ENCODE peak calls at places on chromosome 16, in six cellular contexts. One of them, this sample, is unnamed.

GRCh38 chr16:19666451-19666850 is 51.6 kb downstream of the KNOP1 start:
- DNase-seq in mammary epithelial cell: no peak
- DNase-seq in activated B cell treated with CpG ODN at 0.5 μM for 24 hours: no peak
- DNase-seq in glutamatergic neuron: no peak
- DNase-seq in upper lobe of right lung: no peak
- DNase-seq in BE2C: no peak
- DNase-seq in this sample: no peak

GRCh38 chr16:28591355-28591754 is 5.5 kb downstream of the SULT1A2 start:
- DNase-seq in mammary epithelial cell: no peak
- DNase-seq in activated B cell treated with CpG ODN at 0.5 μM for 24 hours: no peak
- DNase-seq in glutamatergic neuron: no peak
- DNase-seq in upper lobe of right lung: no peak
- DNase-seq in BE2C: no peak
- DNase-seq in this sample: no peak

GRCh38 chr16:11602321-11602720 is 15.6 kb upstream of the LITAF start:
- DNase-seq in mammary epithelial cell: no peak
- DNase-seq in activated B cell treated with CpG ODN at 0.5 μM for 24 hours: no peak
- DNase-seq in glutamatergic neuron: no peak
- DNase-seq in upper lobe of right lung: peak
- DNase-seq in BE2C: no peak
- DNase-seq in this sample: no peak

GRCh38 chr16:30958164-30959083 is 870 bp downstream of the SETD1A start:
- DNase-seq in mammary epithelial cell: peak
- DNase-seq in activated B cell treated with CpG ODN at 0.5 μM for 24 hours: no peak
- DNase-seq in glutamatergic neuron: peak
- DNase-seq in upper lobe of right lung: peak
- DNase-seq in BE2C: peak
- DNase-seq in this sample: no peak

GRCh38 chr16:1676661-1677060 is 1.4 kb upstream of the JPT2 start:
- DNase-seq in mammary epithelial cell: no peak
- DNase-seq in activated B cell treated with CpG ODN at 0.5 μM for 24 hours: no peak
- DNase-seq in glutamatergic neuron: no peak
- DNase-seq in upper lobe of right lung: no peak
- DNase-seq in BE2C: no peak
- DNase-seq in this sample: no peak

GRCh38 chr16:89256651-89257254 is 39.2 kb downstream of the ZNF778 start:
- DNase-seq in mammary epithelial cell: peak
- DNase-seq in activated B cell treated with CpG ODN at 0.5 μM for 24 hours: peak
- DNase-seq in glutamatergic neuron: no peak
- DNase-seq in upper lobe of right lung: no peak
- DNase-seq in BE2C: peak
- DNase-seq in this sample: no peak

GRCh38 chr16:1308036-1308976 is 1.1 kb upstream of the UBE2I start:
- DNase-seq in mammary epithelial cell: peak
- DNase-seq in activated B cell treated with CpG ODN at 0.5 μM for 24 hours: no peak
- DNase-seq in glutamatergic neuron: no peak
- DNase-seq in upper lobe of right lung: no peak
- DNase-seq in BE2C: no peak
- DNase-seq in this sample: no peak

GRCh38 chr16:21339269-21339641 is 61.2 kb upstream of the CRYM start:
- DNase-seq in mammary epithelial cell: no peak
- DNase-seq in activated B cell treated with CpG ODN at 0.5 μM for 24 hours: no peak
- DNase-seq in glutamatergic neuron: no peak
- DNase-seq in upper lobe of right lung: no peak
- DNase-seq in BE2C: no peak
- DNase-seq in this sample: no peak

GRCh38 chr16:57424599-57424998 is 20.0 kb downstream of the CCL17 start:
- DNase-seq in mammary epithelial cell: no peak
- DNase-seq in activated B cell treated with CpG ODN at 0.5 μM for 24 hours: no peak
- DNase-seq in glutamatergic neuron: no peak
- DNase-seq in upper lobe of right lung: no peak
- DNase-seq in BE2C: no peak
- DNase-seq in this sample: no peak

GRCh38 chr16:56279914-56280313 is 88.6 kb downstream of the GNAO1 start:
- DNase-seq in mammary epithelial cell: no peak
- DNase-seq in activated B cell treated with CpG ODN at 0.5 μM for 24 hours: no peak
- DNase-seq in glutamatergic neuron: no peak
- DNase-seq in upper lobe of right lung: no peak
- DNase-seq in BE2C: no peak
- DNase-seq in this sample: no peak

GRCh38 chr16:88874938-88875599 is 8.6 kb upstream of the PABPN1L start:
- DNase-seq in mammary epithelial cell: no peak
- DNase-seq in activated B cell treated with CpG ODN at 0.5 μM for 24 hours: no peak
- DNase-seq in glutamatergic neuron: no peak
- DNase-seq in upper lobe of right lung: no peak
- DNase-seq in BE2C: no peak
- DNase-seq in this sample: no peak

GRCh38 chr16:526181-527014 is 1.1 kb upstream of the CAPN15 start:
- DNase-seq in mammary epithelial cell: peak
- DNase-seq in activated B cell treated with CpG ODN at 0.5 μM for 24 hours: no peak
- DNase-seq in glutamatergic neuron: peak
- DNase-seq in upper lobe of right lung: peak
- DNase-seq in BE2C: peak
- DNase-seq in this sample: peak

GRCh38 chr16:67198238-67198734 is 645 bp upstream of the ELMO3 start:
- DNase-seq in mammary epithelial cell: peak
- DNase-seq in activated B cell treated with CpG ODN at 0.5 μM for 24 hours: no peak
- DNase-seq in glutamatergic neuron: no peak
- DNase-seq in upper lobe of right lung: peak
- DNase-seq in BE2C: peak
- DNase-seq in this sample: no peak

GRCh38 chr16:89668790-89669158 is 11.1 kb downstream of the SPATA33 start:
- DNase-seq in mammary epithelial cell: no peak
- DNase-seq in activated B cell treated with CpG ODN at 0.5 μM for 24 hours: no peak
- DNase-seq in glutamatergic neuron: no peak
- DNase-seq in upper lobe of right lung: no peak
- DNase-seq in BE2C: no peak
- DNase-seq in this sample: no peak

GRCh38 chr16:79401157-79401556 is 199.4 kb downstream of the MAF start:
- DNase-seq in mammary epithelial cell: no peak
- DNase-seq in activated B cell treated with CpG ODN at 0.5 μM for 24 hours: no peak
- DNase-seq in glutamatergic neuron: no peak
- DNase-seq in upper lobe of right lung: no peak
- DNase-seq in BE2C: no peak
- DNase-seq in this sample: no peak
- TF ChIP-seq CTCF in mammary epithelial cell: no peak
- TF ChIP-seq CTCF in activated B cell treated with CpG ODN at 0.5 μM for 24 hours: no peak
- TF ChIP-seq CTCF in glutamatergic neuron: no peak
- TF ChIP-seq CTCF in upper lobe of right lung: no peak
- TF ChIP-seq CTCF in BE2C: no peak
- TF ChIP-seq CTCF in this sample: no peak

DNA sequence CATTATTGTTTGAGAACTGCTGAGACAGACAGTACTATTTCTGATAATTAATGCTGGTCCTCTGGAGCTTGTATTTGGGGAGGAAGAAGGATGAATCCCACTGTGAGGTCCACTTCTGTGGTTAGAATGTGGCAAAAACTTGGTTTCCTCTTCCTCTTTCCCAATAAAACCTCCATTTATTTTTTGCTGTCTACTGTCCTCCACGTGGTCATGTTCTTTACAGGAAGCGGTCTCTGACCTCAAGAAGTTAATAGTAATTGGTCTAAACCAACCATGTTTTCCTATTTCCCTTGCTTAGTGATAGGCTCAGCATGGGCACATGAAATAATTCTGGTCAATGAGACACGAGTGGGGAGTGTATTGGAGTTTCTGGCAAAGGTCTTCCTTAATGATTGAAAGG is 33.8 kb downstream of the CHP2 start:
- DNase-seq in mammary epithelial cell: no peak
- DNase-seq in activated B cell treated with CpG ODN at 0.5 μM for 24 hours: no peak
- DNase-seq in glutamatergic neuron: no peak
- DNase-seq in upper lobe of right lung: no peak
- DNase-seq in BE2C: no peak
- DNase-seq in this sample: no peak
- TF ChIP-seq CTCF in mammary epithelial cell: no peak
- TF ChIP-seq CTCF in activated B cell treated with CpG ODN at 0.5 μM for 24 hours: no peak
- TF ChIP-seq CTCF in glutamatergic neuron: no peak
- TF ChIP-seq CTCF in upper lobe of right lung: no peak
- TF ChIP-seq CTCF in BE2C: no peak
- TF ChIP-seq CTCF in this sample: no peak

GRCh38 chr16:23236983-23237382 is 54.4 kb downstream of the SCNN1G start:
- DNase-seq in mammary epithelial cell: no peak
- DNase-seq in activated B cell treated with CpG ODN at 0.5 μM for 24 hours: no peak
- DNase-seq in glutamatergic neuron: no peak
- DNase-seq in upper lobe of right lung: no peak
- DNase-seq in BE2C: no peak
- DNase-seq in this sample: no peak
- TF ChIP-seq CTCF in mammary epithelial cell: no peak
- TF ChIP-seq CTCF in activated B cell treated with CpG ODN at 0.5 μM for 24 hours: no peak
- TF ChIP-seq CTCF in glutamatergic neuron: no peak
- TF ChIP-seq CTCF in upper lobe of right lung: no peak
- TF ChIP-seq CTCF in BE2C: no peak
- TF ChIP-seq CTCF in this sample: no peak

DNA sequence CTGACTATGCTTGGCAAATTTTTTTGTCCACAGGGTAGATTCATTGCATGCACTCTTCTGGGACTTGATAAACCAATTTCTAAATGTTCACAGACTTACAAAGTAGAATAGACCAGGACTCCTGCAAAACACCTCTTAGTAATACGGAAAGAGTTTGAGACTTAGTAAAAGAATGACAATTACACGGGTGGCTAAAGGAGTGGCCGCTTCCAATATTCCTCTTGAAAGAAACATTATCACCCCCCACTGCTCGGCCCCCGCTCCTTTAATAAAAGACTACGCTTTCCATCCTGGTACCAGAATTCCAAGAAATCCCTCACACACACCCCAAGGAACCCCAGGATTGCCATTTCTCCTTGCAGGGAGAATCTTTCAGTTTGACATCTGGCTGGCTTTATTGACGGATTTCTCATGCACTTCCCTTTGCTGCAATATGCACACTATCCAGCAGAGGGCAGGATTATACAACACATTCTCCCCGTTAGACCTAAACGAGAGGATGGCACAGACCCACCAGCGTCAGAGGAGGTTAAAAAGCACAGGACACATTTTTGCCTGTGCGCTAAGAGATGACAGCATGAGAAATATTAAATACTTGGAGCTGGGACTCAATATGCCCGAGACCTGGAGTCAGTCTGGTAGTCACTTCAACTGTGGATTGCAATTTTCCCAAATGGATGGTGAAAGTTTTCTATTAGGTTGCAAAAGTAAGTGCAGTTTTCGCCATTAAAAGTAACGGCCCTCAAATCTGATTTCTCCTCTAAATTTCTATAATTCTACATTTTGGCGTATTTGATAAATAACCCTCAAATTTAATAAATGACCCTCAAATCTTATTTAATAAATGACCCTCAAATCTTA is 46.6 kb upstream of the NUDT7 start:
- DNase-seq in mammary epithelial cell: peak
- DNase-seq in activated B cell treated with CpG ODN at 0.5 μM for 24 hours: no peak
- DNase-seq in glutamatergic neuron: peak
- DNase-seq in upper lobe of right lung: no peak
- DNase-seq in BE2C: peak
- DNase-seq in this sample: peak
- TF ChIP-seq CTCF in mammary epithelial cell: peak
- TF ChIP-seq CTCF in activated B cell treated with CpG ODN at 0.5 μM for 24 hours: peak
- TF ChIP-seq CTCF in glutamatergic neuron: peak
- TF ChIP-seq CTCF in upper lobe of right lung: peak
- TF ChIP-seq CTCF in BE2C: peak
- TF ChIP-seq CTCF in this sample: peak

DNA sequence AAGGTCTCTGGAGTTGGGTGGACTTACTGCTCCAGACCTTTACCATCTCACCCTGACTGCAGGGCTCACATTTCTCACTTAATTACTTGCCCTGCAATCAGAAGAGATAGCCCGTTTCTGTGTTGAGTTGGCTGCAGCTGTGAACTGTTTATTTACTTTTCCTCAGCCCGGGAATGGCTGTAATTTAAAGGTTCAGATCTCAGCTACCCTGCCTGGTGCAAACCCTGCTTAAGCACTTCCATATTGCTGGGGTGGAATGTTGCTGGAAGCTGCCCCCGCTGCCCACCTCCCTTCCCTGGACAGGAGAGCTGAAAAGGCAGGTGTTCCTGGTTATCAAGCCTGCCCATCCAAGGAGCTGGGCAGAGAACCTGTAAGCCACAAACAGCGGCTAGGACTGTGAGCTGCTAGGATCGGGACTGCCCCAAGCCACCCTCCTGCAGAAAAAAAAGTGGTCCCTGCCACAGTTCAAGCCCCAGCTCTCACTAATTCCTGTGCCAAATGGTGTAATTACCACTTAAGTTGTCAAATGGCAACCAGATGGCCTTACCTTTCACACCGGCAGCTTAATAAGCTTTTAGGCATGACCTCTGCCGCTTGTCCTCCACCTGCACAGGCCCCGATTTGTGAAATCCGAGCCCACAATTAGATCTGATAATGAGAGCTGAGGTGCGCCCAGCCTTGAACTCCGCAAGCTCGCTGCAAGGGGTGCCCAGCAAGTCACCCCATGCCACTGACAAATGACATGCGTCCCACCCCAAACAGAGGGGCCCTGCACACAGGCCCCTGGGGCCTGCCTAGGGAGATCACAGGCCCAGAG is 269.8 kb downstream of the C16orf95 start:
- DNase-seq in mammary epithelial cell: no peak
- DNase-seq in activated B cell treated with CpG ODN at 0.5 μM for 24 hours: no peak
- DNase-seq in glutamatergic neuron: no peak
- DNase-seq in upper lobe of right lung: no peak
- DNase-seq in BE2C: no peak
- DNase-seq in this sample: no peak
- TF ChIP-seq CTCF in mammary epithelial cell: no peak
- TF ChIP-seq CTCF in activated B cell treated with CpG ODN at 0.5 μM for 24 hours: no peak
- TF ChIP-seq CTCF in glutamatergic neuron: no peak
- TF ChIP-seq CTCF in upper lobe of right lung: no peak
- TF ChIP-seq CTCF in BE2C: no peak
- TF ChIP-seq CTCF in this sample: no peak

DNA sequence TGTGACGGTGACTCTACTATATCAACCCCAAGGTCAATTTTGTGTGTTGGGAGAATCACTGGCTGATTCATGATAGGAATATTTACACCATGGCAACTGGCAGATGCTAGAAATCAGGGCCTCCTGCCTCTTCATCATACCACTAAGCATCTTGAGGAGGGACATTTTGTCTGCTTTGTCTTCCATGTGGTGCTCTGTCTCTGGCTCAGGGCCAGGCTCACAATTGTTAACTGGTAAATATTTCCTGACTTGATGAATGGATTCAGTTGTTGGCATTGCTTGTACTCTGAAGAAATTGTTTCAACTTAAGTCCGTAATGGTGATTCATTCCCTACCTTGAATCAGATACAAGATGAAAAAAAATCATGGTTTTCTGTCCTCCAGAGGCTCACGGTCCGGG is 292.7 kb downstream of the HAPSTR1 start:
- DNase-seq in mammary epithelial cell: no peak
- DNase-seq in activated B cell treated with CpG ODN at 0.5 μM for 24 hours: no peak
- DNase-seq in glutamatergic neuron: no peak
- DNase-seq in upper lobe of right lung: no peak
- DNase-seq in BE2C: no peak
- DNase-seq in this sample: no peak
- TF ChIP-seq CTCF in mammary epithelial cell: no peak
- TF ChIP-seq CTCF in activated B cell treated with CpG ODN at 0.5 μM for 24 hours: no peak
- TF ChIP-seq CTCF in glutamatergic neuron: no peak
- TF ChIP-seq CTCF in upper lobe of right lung: no peak
- TF ChIP-seq CTCF in BE2C: no peak
- TF ChIP-seq CTCF in this sample: no peak